ENCODE peak calls at places on chromosomes 2 and 18, in six cellular contexts. One of them, this sample, is unnamed. For H3K4me1, the result is how much of the 10 kb centered on the place peaks cover.

GRCh38 chr2:39164089-39164488 is 43.2 kb upstream of the SOS1 start:
- DNase-seq in mammary epithelial cell: no peak
- DNase-seq in neural progenitor cell: no peak
- DNase-seq in trophoblast cell: no peak
- DNase-seq in mesendoderm: no peak
- DNase-seq in neuronal stem cell: no peak
- DNase-seq in this sample: no peak

GRCh38 chr2:120346667-120347358 is 877 bp downstream of the INHBB start:
- DNase-seq in mammary epithelial cell: peak
- DNase-seq in neural progenitor cell: peak
- DNase-seq in trophoblast cell: no peak
- DNase-seq in mesendoderm: no peak
- DNase-seq in neuronal stem cell: no peak
- DNase-seq in this sample: peak

GRCh38 chr2:46066591-46066990 is 230.6 kb upstream of the EPAS1 start:
- DNase-seq in mammary epithelial cell: no peak
- DNase-seq in neural progenitor cell: no peak
- DNase-seq in trophoblast cell: no peak
- DNase-seq in mesendoderm: no peak
- DNase-seq in neuronal stem cell: no peak
- DNase-seq in this sample: peak

GRCh38 chr2:108417254-108417653 is 31.8 kb upstream of the GCC2 start:
- DNase-seq in mammary epithelial cell: no peak
- DNase-seq in neural progenitor cell: no peak
- DNase-seq in trophoblast cell: peak
- DNase-seq in mesendoderm: peak
- DNase-seq in neuronal stem cell: no peak
- DNase-seq in this sample: peak

GRCh38 chr2:64128943-64129391 is 15.3 kb downstream of the PELI1 start:
- DNase-seq in mammary epithelial cell: no peak
- DNase-seq in neural progenitor cell: no peak
- DNase-seq in trophoblast cell: no peak
- DNase-seq in mesendoderm: no peak
- DNase-seq in neuronal stem cell: no peak
- DNase-seq in this sample: no peak

GRCh38 chr2:171688129-171688465 is 828 bp downstream of the DYNC1I2 start:
- DNase-seq in mammary epithelial cell: no peak
- DNase-seq in neural progenitor cell: peak
- DNase-seq in trophoblast cell: no peak
- DNase-seq in mesendoderm: no peak
- DNase-seq in neuronal stem cell: no peak
- DNase-seq in this sample: no peak

GRCh38 chr2:137964066-137964858 is at the start of gene HNMT:
- DNase-seq in mammary epithelial cell: peak
- DNase-seq in neural progenitor cell: peak
- DNase-seq in trophoblast cell: peak
- DNase-seq in mesendoderm: peak
- DNase-seq in neuronal stem cell: peak
- DNase-seq in this sample: peak

GRCh38 chr2:70930371-70931329 is 5.0 kb upstream of the ATP6V1B1 start:
- DNase-seq in mammary epithelial cell: no peak
- DNase-seq in neural progenitor cell: no peak
- DNase-seq in trophoblast cell: no peak
- DNase-seq in mesendoderm: no peak
- DNase-seq in neuronal stem cell: no peak
- DNase-seq in this sample: no peak

GRCh38 chr2:100205128-100205527 is 62.7 kb upstream of the AFF3 start:
- DNase-seq in mammary epithelial cell: no peak
- DNase-seq in neural progenitor cell: no peak
- DNase-seq in trophoblast cell: no peak
- DNase-seq in mesendoderm: no peak
- DNase-seq in neuronal stem cell: no peak
- DNase-seq in this sample: no peak

GRCh38 chr18:68219274-68219673 is 495.6 kb downstream of the TMX3 start:
- DNase-seq in mammary epithelial cell: no peak
- DNase-seq in neural progenitor cell: no peak
- DNase-seq in trophoblast cell: no peak
- DNase-seq in mesendoderm: no peak
- DNase-seq in neuronal stem cell: no peak
- DNase-seq in this sample: no peak

GRCh38 chr2:119707117-119708087 is 28.4 kb downstream of the TMEM177 start:
- DNase-seq in mammary epithelial cell: no peak
- DNase-seq in neural progenitor cell: no peak
- DNase-seq in trophoblast cell: no peak
- DNase-seq in mesendoderm: no peak
- DNase-seq in neuronal stem cell: no peak
- DNase-seq in this sample: peak

DNA sequence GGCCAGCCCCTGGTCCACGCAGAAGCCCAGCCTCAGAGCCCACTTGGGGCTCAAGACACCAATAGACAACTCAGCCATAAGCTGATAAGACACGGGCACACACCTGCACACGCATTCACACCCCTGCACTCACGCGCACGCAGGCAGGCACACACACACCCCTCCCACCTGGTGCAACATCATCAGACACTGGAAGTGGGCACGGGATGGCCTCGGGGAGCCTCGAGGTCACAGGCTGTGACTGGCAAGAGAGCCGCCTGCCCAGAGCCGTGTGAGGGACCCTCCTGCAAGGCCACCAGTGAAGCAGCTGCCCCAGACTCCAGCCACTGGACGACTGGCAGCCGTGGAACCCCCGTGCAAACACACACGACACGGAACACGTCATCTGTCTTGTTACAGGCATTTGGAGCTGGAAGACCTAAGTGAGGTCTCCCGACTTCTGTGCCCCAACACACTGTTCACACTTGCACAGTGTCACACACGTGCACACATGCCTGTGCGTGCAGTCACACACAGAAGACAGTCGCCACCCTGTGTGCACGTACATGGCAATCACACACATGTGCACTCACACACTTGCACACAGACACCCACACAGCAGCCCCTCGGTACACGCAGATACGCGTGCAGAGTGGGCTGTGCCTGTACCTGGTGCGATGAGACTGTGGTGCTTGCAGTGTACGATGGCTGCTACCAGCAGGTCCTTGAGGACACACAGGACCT is 959 bp downstream of the MAB21L4 start:
- DNase-seq in mammary epithelial cell: no peak
- DNase-seq in neural progenitor cell: no peak
- DNase-seq in trophoblast cell: no peak
- DNase-seq in mesendoderm: no peak
- DNase-seq in neuronal stem cell: no peak
- DNase-seq in this sample: no peak
- H3K4me1 ChIP-seq in mammary epithelial cell: under half
- H3K4me1 ChIP-seq in neural progenitor cell: under half
- H3K4me1 ChIP-seq in trophoblast cell: under half
- H3K4me1 ChIP-seq in mesendoderm: under half
- H3K4me1 ChIP-seq in neuronal stem cell: under half
- H3K4me1 ChIP-seq in this sample: under half

GRCh38 chr2:48250474-48250844 is 279.5 kb upstream of the STON1 start:
- DNase-seq in mammary epithelial cell: no peak
- DNase-seq in neural progenitor cell: no peak
- DNase-seq in trophoblast cell: no peak
- DNase-seq in mesendoderm: no peak
- DNase-seq in neuronal stem cell: no peak
- DNase-seq in this sample: no peak

GRCh38 chr2:48253301-48253700 is 276.7 kb upstream of the STON1 start:
- DNase-seq in mammary epithelial cell: no peak
- DNase-seq in neural progenitor cell: no peak
- DNase-seq in trophoblast cell: no peak
- DNase-seq in mesendoderm: no peak
- DNase-seq in neuronal stem cell: no peak
- DNase-seq in this sample: no peak

GRCh38 chr2:48249631-48250473 is 280.1 kb upstream of the STON1 start:
- DNase-seq in mammary epithelial cell: peak
- DNase-seq in neural progenitor cell: no peak
- DNase-seq in trophoblast cell: no peak
- DNase-seq in mesendoderm: no peak
- DNase-seq in neuronal stem cell: no peak
- DNase-seq in this sample: no peak

GRCh38 chr2:48250943-48251342 is 279.0 kb upstream of the STON1 start:
- DNase-seq in mammary epithelial cell: peak
- DNase-seq in neural progenitor cell: no peak
- DNase-seq in trophoblast cell: no peak
- DNase-seq in mesendoderm: no peak
- DNase-seq in neuronal stem cell: no peak
- DNase-seq in this sample: no peak

DNA sequence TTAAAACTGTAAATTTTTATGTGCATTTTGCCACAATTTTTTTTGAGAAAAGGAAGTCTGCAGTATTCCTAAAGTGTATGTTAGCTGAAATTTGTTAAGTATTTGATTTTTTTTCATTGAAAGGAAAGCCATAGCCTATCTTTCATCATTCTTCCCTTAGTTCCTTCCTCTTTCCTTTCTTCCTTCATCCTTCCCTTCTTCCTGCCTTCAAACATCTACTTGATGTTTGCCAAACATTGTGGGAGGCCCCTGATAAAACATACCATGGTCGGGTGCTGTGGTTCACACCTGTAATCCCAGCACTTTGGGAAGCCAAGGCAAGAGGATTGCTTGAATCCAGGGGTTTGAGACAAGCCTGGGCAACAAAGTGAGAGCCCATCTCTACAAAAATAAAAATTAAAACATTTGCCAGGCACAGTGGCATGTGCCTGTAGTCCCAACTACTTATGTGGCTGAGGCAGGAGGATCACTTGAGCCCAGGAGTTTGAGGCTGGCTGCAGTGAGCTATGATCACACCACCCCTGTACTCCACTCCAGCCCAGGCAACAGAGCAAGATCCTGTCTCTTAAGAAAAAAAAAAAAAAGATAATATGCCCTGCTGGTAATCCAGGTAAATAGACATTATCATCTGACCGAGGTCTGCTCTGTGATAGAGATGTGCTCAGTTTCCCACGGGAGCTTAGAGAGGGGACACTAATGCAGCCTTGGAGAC is 278.4 kb upstream of the STON1 start:
- DNase-seq in mammary epithelial cell: no peak
- DNase-seq in neural progenitor cell: no peak
- DNase-seq in trophoblast cell: no peak
- DNase-seq in mesendoderm: no peak
- DNase-seq in neuronal stem cell: no peak
- DNase-seq in this sample: no peak
- H3K9ac ChIP-seq in mammary epithelial cell: no peak
- H3K9ac ChIP-seq in neural progenitor cell: no peak
- H3K9ac ChIP-seq in trophoblast cell: no peak
- H3K9ac ChIP-seq in mesendoderm: no peak
- H3K9ac ChIP-seq in neuronal stem cell: no peak
- H3K9ac ChIP-seq in this sample: peak

DNA sequence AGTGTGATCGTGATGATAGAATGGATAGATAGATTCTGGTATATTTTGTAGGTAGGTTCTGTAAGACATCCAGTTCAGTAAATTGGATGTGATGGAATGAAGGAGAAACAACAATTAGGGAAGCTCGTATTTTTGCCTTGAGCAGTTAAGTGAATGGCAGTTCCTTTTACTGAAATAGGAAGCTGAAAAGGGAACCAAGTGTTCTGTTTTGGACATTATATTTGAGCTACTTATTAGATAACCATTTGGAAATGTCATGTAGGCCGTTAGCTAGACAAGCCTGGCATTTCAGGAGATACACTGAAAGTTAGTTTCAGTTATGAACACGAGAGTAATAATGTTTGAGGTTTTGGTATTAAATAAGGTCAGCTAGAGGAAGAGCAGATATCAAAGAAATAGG is 41.5 kb downstream of the MARCHF7 start:
- DNase-seq in mammary epithelial cell: no peak
- DNase-seq in neural progenitor cell: no peak
- DNase-seq in trophoblast cell: no peak
- DNase-seq in mesendoderm: no peak
- DNase-seq in neuronal stem cell: no peak
- DNase-seq in this sample: no peak
- H3K4me1 ChIP-seq in mammary epithelial cell: under half
- H3K4me1 ChIP-seq in neural progenitor cell: under half
- H3K4me1 ChIP-seq in trophoblast cell: under half
- H3K4me1 ChIP-seq in mesendoderm: under half
- H3K4me1 ChIP-seq in neuronal stem cell: under half
- H3K4me1 ChIP-seq in this sample: under half

DNA sequence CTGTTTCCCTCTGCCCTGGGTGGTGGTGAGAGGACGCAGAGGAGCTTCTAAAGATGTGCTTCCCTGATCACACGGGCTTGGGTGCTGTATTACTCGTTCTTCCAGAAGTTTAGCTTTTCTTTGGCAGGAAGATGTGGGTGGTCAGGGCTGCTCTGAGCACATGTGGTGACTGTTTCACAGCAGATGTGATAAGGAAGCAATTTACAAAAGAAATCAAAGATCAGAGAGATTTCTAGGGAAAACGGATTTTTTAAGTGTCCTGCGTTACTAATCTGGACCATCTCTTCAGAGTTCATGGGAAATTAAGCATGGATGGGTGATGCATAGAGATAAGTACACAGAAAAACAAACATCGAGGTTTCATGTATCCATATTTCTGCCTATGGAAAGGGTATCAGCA is 99.4 kb downstream of the WDSUB1 start:
- DNase-seq in mammary epithelial cell: no peak
- DNase-seq in neural progenitor cell: no peak
- DNase-seq in trophoblast cell: peak
- DNase-seq in mesendoderm: no peak
- DNase-seq in neuronal stem cell: no peak
- DNase-seq in this sample: no peak
- H3K9ac ChIP-seq in mammary epithelial cell: no peak
- H3K9ac ChIP-seq in neural progenitor cell: no peak
- H3K9ac ChIP-seq in trophoblast cell: no peak
- H3K9ac ChIP-seq in mesendoderm: no peak
- H3K9ac ChIP-seq in neuronal stem cell: no peak
- H3K9ac ChIP-seq in this sample: no peak

DNA sequence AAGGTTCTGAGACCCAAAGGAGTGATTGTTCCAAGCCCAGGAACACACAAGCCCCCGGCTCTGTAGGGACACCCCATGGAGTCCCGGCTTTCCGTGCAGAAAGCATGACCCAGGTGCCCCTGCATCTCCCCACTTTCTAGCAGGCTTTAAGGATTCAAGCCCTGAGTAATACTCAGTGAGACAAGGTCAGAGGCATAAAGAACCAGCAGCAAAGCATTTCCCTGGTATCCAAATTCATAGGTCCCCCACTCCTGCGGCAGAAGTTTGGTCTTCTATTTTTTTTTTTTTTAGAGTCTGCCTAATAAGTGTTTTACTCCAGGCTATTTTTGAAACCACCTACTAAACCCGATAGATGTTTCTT is 16.3 kb downstream of the TSHZ1 start:
- DNase-seq in mammary epithelial cell: no peak
- DNase-seq in neural progenitor cell: no peak
- DNase-seq in trophoblast cell: no peak
- DNase-seq in mesendoderm: no peak
- DNase-seq in neuronal stem cell: no peak
- DNase-seq in this sample: no peak
- H3K4me1 ChIP-seq in mammary epithelial cell: under half
- H3K4me1 ChIP-seq in neural progenitor cell: under half
- H3K4me1 ChIP-seq in trophoblast cell: under half
- H3K4me1 ChIP-seq in mesendoderm: under half
- H3K4me1 ChIP-seq in neuronal stem cell: under half
- H3K4me1 ChIP-seq in this sample: under half